ENCODE peak calls at places on chromosomes 11 and 22, in seven cellular contexts. T is thoracic aorta, N is left ventricle myocardium inferior, U is lower leg skin, I is epithelial cell of proximal tubule, G is cardiac muscle cell, M is dorsolateral prefrontal cortex. O is an unnamed sample.

GRCh38 chr22:33381531-33382406 is 323.6 kb upstream of the SYN3 start:
- DNase-seq in I (no peak), U (no peak), G (no peak), M (no peak), T (no peak), N (no peak), O (no peak)

GRCh38 chr11:65301491-65302329 is 13.0 kb upstream of the CDC42EP2 start:
- DNase-seq in T (no peak), I (no peak), G (peak; percentile 83), N (peak; percentile 78), M (peak; percentile 59), U (no peak), O (no peak)

GRCh38 chr11:78040691-78041379 is 17.8 kb upstream of the KCTD14 start:
- DNase-seq in I (no peak), N (no peak), G (no peak), U (no peak), M (no peak), T (no peak), O (peak; percentile 66)

GRCh38 chr11:64834723-64835615 is 9.5 kb downstream of the CDC42BPG start:
- DNase-seq in T (no peak), I (no peak), N (no peak), G (no peak), M (no peak), U (no peak), O (peak; percentile 90)

GRCh38 chr22:37781434-37782059 is 26.2 kb upstream of the GCAT start:
- DNase-seq in U (peak; percentile 90), N (no peak), M (no peak), G (no peak), T (no peak), I (no peak), O (no peak)

GRCh38 chr22:32761251-32761903 is 40.1 kb upstream of the TIMP3 start:
- DNase-seq in I (no peak), G (no peak), U (no peak), T (no peak), M (no peak), N (no peak), O (peak; percentile 11)

GRCh38 chr11:44563716-44564115 is 1.7 kb upstream of the CD82 start:
- DNase-seq in M (no peak), T (no peak), I (no peak), N (no peak), U (no peak), G (no peak), O (no peak)

GRCh38 chr11:12179019-12179418 is 68.6 kb downstream of the MICAL2 start:
- DNase-seq in I (no peak), G (peak; percentile 33), M (no peak), U (peak; percentile 85), T (no peak), N (no peak), O (peak; percentile 41)

GRCh38 chr11:69657911-69658605 is 17.1 kb downstream of the LTO1 start:
- DNase-seq in U (peak; percentile 80), I (no peak), G (peak; percentile 86), T (no peak), N (no peak), M (no peak), O (no peak)

GRCh38 chr22:20881231-20881630 is 22.4 kb downstream of the SNAP29 start:
- DNase-seq in G (no peak), T (no peak), U (no peak), I (no peak), M (no peak), N (no peak), O (peak; percentile 52)

GRCh38 chr11:80441821-80442220 is 1001.0 kb upstream of the TENM4 start:
- DNase-seq in I (no peak), T (no peak), G (no peak), N (no peak), U (no peak), M (no peak), O (peak; percentile 86)

GRCh38 chr11:85118151-85118550 is 509.0 kb downstream of the DLG2 start:
- DNase-seq in T (no peak), N (no peak), G (no peak), I (no peak), M (no peak), U (no peak), O (no peak)

GRCh38 chr11:74427377-74427776 is 29.1 kb upstream of the PGM2L1 start:
- DNase-seq in N (no peak), M (no peak), G (no peak), T (no peak), I (no peak), U (no peak), O (no peak)

GRCh38 chr11:120062561-120062930 is 75.4 kb downstream of the TRIM29 start:
- DNase-seq in N (no peak), I (no peak), G (no peak), U (peak; percentile 70), T (no peak), M (no peak), O (no peak)

GRCh38 chr11:47177846-47178245 is 1.2 kb upstream of the ARFGAP2 start:
- DNase-seq in U (no peak), T (no peak), N (peak; percentile 51), M (no peak), I (no peak), G (no peak), O (no peak)
- H3K4me3 ChIP-seq in U (no peak overlapping the region), T (peak overlapping the region; percentile 99), N (peak overlapping the region; percentile 95), M (peak overlapping the region; percentile 90), I (no peak overlapping the region), G (no peak overlapping the region), O (no peak overlapping the region)

GRCh38 chr11:133082453-133082781 is 449.9 kb downstream of the OPCML start:
- DNase-seq in M (no peak), U (no peak), N (peak; percentile 30), T (peak; percentile 15), I (no peak), G (no peak), O (no peak)
- TF ChIP-seq CTCF in M (no peak), U (no peak), N (no peak), T (no peak), I (no peak), G (no peak), O (no peak)

GRCh38 chr11:115869131-115869530 is 364.9 kb upstream of the CADM1 start:
- DNase-seq in G (no peak), T (no peak), I (no peak), M (no peak), U (no peak), N (no peak), O (no peak)

GRCh38 chr11:115872418-115872817 is 368.2 kb upstream of the CADM1 start:
- DNase-seq in T (no peak), N (no peak), M (no peak), G (no peak), I (no peak), U (no peak), O (no peak)

GRCh38 chr11:115869780-115870431 is 365.7 kb upstream of the CADM1 start:
- DNase-seq in M (no peak), T (no peak), G (peak; percentile 60), N (no peak), I (no peak), U (no peak), O (peak; percentile 1)

GRCh38 chr11:115873813-115874212 is 369.6 kb upstream of the CADM1 start:
- DNase-seq in I (no peak), T (no peak), M (no peak), G (no peak), N (no peak), U (no peak), O (no peak)

DNA sequence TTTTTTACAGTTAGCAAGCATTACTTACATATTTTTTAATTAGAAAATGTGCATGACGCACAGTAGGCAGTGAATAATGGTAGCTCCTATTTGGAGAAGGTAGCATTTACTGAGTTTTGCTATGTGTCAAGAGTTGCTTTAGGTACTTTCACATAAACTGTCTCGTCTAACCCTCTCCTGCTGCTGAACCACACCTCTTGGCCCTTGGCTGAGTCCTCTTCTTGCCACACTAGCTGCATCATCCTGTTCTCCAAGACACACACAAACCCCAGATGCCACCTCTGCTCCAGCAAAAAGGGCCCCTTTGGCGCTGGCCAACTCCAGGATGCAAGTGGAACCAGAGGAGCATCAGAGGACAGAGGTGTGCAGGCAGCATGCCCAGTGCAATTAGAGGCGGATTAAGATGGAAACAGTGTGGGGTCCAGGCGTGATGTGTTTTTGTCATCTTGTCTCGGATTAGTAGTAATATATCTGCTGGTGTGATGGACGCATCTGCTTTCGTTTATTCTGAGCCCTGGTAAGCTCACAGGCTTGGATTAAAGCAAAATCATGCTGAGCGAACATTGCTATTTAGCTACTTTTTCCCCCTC is 367.0 kb upstream of the CADM1 start:
- DNase-seq in M (no peak), U (no peak), N (no peak), T (no peak), I (no peak), G (no peak), O (no peak)
- H3K4me3 ChIP-seq in M (no peak overlapping the region), U (no peak overlapping the region), N (no peak overlapping the region), T (no peak overlapping the region), I (no peak overlapping the region), G (no peak overlapping the region), O (no peak overlapping the region)

DNA sequence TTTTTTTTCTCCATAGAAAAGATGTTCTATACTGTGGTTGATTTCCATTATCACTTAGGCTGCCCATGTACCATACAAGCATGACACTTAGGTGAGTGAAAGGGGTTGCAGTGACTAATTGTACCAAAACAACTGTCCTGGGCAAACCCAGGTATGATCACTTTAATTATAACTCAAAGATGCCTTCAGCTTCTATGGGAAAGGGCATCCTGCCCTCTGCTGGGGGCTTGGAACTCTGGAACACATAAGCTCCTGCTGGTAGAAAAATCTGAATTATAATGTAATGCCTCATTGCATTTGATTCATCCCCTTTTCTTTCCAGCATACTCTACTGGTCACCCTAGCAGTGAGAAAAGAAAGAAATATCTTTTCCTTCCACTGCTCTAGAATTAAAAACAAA is 206.3 kb downstream of the DDX10 start:
- DNase-seq in I (no peak), N (peak; percentile 15), U (no peak), M (no peak), T (no peak), G (peak; percentile 38), O (peak; percentile 75)
- TF ChIP-seq CTCF in I (peak; percentile 92), N (peak; percentile 63), U (no peak), M (peak; percentile 28), T (peak; percentile 43), G (peak; percentile 80), O (peak; percentile 67)

GRCh38 chr11:131745405-131745804 is 375.0 kb downstream of the NTM start:
- DNase-seq in G (no peak), T (no peak), I (no peak), U (no peak), N (no peak), M (no peak), O (peak; percentile 28)
- H3K4me3 ChIP-seq in G (no peak overlapping the region), T (no peak overlapping the region), I (no peak overlapping the region), U (no peak overlapping the region), N (no peak overlapping the region), M (no peak overlapping the region), O (no peak overlapping the region)

DNA sequence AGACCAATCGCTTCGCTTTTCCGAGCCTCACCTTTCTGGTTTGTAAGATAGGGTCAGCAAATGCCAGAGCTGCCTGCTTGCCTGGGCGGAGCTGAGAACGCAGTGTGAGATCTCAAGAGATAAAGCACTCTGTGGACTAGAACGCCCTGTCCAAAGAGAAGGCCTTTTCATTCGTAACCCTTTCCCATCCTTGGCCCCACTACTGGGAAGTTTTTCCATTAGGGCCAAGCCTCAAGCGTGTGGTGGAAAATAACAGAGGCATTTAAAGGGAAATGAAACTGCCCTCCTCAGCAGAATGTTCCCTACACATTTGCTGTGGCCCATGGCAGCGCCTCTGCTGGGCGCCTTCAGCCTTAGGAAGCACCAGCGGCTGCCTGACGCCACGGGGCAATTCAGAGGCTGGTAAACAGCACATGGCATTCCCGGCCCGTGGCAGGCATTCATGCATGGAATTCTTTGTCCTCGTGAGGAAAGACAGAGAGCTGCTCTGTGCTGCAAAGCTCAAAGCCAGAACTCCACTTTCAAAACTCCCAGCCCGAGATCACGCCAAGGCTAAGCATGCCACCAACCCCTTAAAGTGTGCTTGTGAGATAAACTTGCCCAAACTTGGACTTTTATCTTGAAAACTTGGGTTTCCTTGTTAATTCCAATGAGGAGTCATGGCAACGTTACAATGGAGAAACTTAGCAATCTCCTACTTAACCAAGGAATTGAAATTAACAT is 38.1 kb downstream of the AHNAK start:
- DNase-seq in M (peak; percentile 86), U (peak; percentile 94), G (peak; percentile 88), I (peak; percentile 85), T (no peak), N (peak; percentile 84), O (peak; percentile 66)
- TF ChIP-seq CTCF in M (peak; percentile 44), U (no peak), G (peak; percentile 48), I (peak; percentile 74), T (peak; percentile 57), N (peak; percentile 66), O (peak; percentile 59)

O was measured in epithelial cell of esophagus.